ENCODE peak calls at places on chromosomes 3 and 15, in four cellular contexts. I is WERI-Rb-1; T is CD4-positive, alpha-beta T cell; D is cardiac muscle cell. Z is an unnamed sample.

GRCh38 chr3:151538706-151539403 is 78.0 kb upstream of the IGSF10 start:
- DNase-seq in I (no peak), T (no peak), D (peak; percentile 26), Z (no peak)

GRCh38 chr15:41966414-41966812 is 5.9 kb downstream of the EHD4 start:
- DNase-seq in I (no peak), T (no peak), D (no peak), Z (no peak)

GRCh38 chr3:15241341-15241740 is 35.3 kb downstream of the CAPN7 start:
- DNase-seq in I (peak; percentile 67), T (peak; percentile 27), D (peak; percentile 20), Z (no peak)

GRCh38 chr3:116038968-116039950 is 406.0 kb downstream of the LSAMP start:
- DNase-seq in I (no peak), T (no peak), D (no peak), Z (no peak)

GRCh38 chr15:72797834-72798233 is 14.3 kb upstream of the ADPGK start:
- DNase-seq in I (no peak), T (no peak), D (no peak), Z (no peak)

GRCh38 chr3:174243194-174243593 is 615.9 kb upstream of the NAALADL2 start:
- DNase-seq in I (no peak), T (no peak), D (no peak), Z (no peak)

GRCh38 chr15:56036546-56037067 is 43.2 kb upstream of the NEDD4 start:
- DNase-seq in I (no peak), T (no peak), D (no peak), Z (no peak)

GRCh38 chr3:38095687-38096483 is 41.0 kb downstream of the ACAA1 start:
- DNase-seq in I (no peak), T (no peak), D (no peak), Z (no peak)

GRCh38 chr15:56243774-56244236 is at the start of gene RFX7:
- DNase-seq in I (peak; percentile 83), T (peak; percentile 61), D (peak; percentile 92), Z (peak; percentile 72)

GRCh38 chr15:28912422-28912821 is 26.6 kb downstream of the APBA2 start:
- DNase-seq in I (no peak), T (no peak), D (no peak), Z (no peak)

GRCh38 chr15:64379216-64379960 is 1.9 kb downstream of the PCLAF start:
- DNase-seq in I (peak; percentile 54), T (no peak), D (no peak), Z (no peak)

GRCh38 chr3:89697321-89697916 is 590.0 kb downstream of the EPHA3 start:
- DNase-seq in I (no peak), T (no peak), D (no peak), Z (no peak)

GRCh38 chr3:8963137-8963853 is at the start of gene RAD18:
- DNase-seq in I (peak; percentile 94), T (peak; percentile 90), D (peak; percentile 95), Z (peak; percentile 96)

GRCh38 chr3:46662771-46663551 is 30.5 kb downstream of the ALS2CL start:
- DNase-seq in I (no peak), T (no peak), D (peak; percentile 23), Z (no peak)

GRCh38 chr3:125192190-125193035 is 20.1 kb downstream of the SLC12A8 start:
- DNase-seq in I (no peak), T (no peak), D (no peak), Z (no peak)

GRCh38 chr3:167669699-167670098 is 16.0 kb upstream of the WDR49 start:
- DNase-seq in I (no peak), T (no peak), D (no peak), Z (no peak)

GRCh38 chr15:84960391-84961113 is 21.1 kb upstream of the PDE8A start:
- DNase-seq in I (no peak), T (no peak), D (no peak), Z (no peak)

GRCh38 chr3:83523470-83524073 is 1435.2 kb upstream of the CADM2 start:
- DNase-seq in I (peak; percentile 77), T (no peak), D (peak; percentile 79), Z (no peak)
- TF ChIP-seq CTCF in I (peak; percentile 81), T (no peak), D (peak; percentile 25), Z (peak; percentile 54)

GRCh38 chr3:49607796-49608195 is 53.5 kb downstream of the BSN start:
- DNase-seq in I (no peak), T (no peak), D (no peak), Z (peak; percentile 32)
- TF ChIP-seq CTCF in I (peak; percentile 50), T (no peak), D (peak; percentile 37), Z (peak; percentile 50)

DNA sequence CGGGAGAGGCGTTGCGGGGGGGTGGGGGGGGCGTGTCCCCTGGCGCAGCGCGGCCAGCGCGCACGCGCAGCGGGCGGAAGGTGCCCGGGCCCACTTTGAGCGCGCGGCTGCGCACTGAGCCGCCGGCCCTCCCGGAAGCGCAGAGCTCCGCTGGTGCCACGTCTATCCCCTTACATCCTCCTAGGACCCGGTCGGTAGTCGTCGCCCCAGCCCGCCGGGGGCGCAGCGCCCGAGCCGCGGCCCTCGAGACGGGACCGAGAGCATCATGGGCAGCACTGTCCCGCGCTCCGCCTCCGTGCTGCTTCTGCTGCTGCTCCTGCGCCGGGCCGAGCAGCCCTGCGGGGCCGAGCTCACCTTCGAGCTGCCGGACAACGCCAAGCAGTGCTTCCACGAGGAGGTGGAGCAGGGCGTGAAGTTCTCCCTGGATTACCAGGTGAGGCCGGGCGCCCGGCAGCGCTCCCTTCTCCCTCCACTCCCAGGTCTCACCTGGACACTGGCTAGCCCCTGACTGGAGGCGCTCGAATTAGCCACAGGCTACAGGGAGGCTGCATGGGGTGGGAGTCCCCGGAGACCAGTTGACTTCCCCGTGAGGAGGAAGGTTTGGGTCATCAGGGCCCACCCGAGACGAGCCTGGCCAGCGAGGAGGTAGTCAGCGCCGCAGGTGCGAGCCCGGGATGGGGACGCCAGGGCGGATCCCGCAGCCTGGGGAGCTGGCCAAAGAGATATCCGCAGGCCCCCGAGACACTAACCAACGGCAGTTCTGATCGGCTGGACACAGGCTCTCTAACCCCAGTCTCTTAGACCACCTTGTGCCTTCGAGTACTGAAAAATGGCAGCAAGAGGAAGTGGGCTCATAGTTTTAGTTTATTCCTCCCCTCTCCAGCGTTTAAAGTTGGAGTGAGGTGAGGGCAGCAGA is at the start of gene TMED3:
- DNase-seq in I (peak; percentile 91), T (peak; percentile 52), D (peak; percentile 91), Z (peak; percentile 70)
- TF ChIP-seq CTCF in I (peak; percentile 51), T (peak; percentile 24), D (no peak), Z (no peak)

GRCh38 chr3:12541625-12542024 is 3.7 kb downstream of the MKRN2OS start:
- DNase-seq in I (peak; percentile 65), T (no peak), D (peak; percentile 47), Z (no peak)
- TF ChIP-seq CTCF in I (peak; percentile 84), T (no peak), D (peak; percentile 20), Z (no peak)

DNA sequence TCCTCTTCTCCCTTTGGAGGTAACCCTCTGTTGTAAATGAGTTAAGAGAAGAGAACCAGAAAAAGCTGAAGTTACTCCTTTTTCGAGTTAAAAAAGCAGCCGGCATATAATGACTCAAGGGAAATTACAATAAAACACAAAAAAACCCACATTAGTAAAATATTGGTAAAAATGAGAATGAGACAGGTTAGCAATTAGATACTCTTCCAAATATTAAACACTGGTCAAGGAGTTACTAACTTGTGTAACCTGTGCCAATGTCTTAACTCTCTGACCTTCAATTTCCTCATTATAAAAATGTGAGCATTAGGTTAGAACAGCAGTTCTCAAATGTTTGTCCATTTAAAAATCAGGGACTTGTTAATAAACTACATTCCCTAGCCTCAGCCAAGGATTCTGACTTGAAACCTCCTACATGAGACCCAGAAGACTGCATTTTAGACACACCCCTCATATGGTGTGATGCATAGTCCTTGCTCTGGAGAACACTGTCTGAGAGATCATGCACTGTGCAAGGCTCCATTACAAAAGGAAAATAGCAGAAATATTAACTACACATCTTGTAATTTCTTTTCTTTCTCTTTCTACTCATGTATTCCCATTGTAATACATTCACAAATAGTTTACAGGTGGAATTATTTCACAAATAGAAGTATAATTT is 42.7 kb upstream of the TOP2B start:
- DNase-seq in I (no peak), T (no peak), D (no peak), Z (no peak)
- TF ChIP-seq CTCF in I (no peak), T (no peak), D (no peak), Z (no peak)

DNA sequence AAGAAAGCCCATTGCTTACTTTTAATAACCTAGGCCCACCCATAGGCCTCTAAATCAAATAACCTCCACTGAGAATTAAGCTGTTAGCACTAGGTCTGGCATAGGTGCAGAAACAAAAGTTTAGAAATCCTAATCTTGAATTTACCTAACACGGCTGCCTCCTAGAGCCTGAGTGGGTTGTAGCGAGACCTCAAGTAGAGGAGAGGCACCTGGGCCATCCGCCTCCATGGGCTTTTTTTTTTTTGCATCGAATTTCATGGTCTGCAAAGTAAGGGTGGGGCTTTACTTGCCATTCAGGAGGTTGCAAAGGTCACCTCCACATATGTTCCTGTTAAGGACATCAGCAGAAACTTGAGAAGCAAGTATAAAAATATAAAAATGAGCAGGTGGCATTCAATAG is 6.6 kb upstream of the TPM1 start:
- DNase-seq in I (no peak), T (no peak), D (no peak), Z (no peak)
- TF ChIP-seq CTCF in I (no peak), T (no peak), D (no peak), Z (no peak)

GRCh38 chr3:97896547-97896946 is 74.7 kb downstream of the CRYBG3 start:
- DNase-seq in I (no peak), T (no peak), D (no peak), Z (no peak)
- TF ChIP-seq CTCF in I (no peak), T (no peak), D (no peak), Z (no peak)

Z was measured in mesothelial cell of epicardium.